ENCODE peak calls at places on chromosomes 6 and 20, in seven cellular contexts. S is Peyer's patch, K is lung, X is left ventricle myocardium inferior, F is lower lobe of right lung, I is PC-3, G is transverse colon. M is an unnamed sample.

GRCh38 chr6:37083243-37084138 is 78.0 kb downstream of the FGD2 start:
- DNase-seq in S (peak; percentile 76), K (peak; percentile 82), X (peak; percentile 82), F (peak; percentile 91), I (no peak), G (peak; percentile 69), M (peak; percentile 78)

GRCh38 chr6:42864602-42865001 is 14.8 kb upstream of the RPL7L1 start:
- DNase-seq in S (no peak), K (no peak), X (no peak), F (no peak), I (no peak), G (no peak), M (peak; percentile 67)

GRCh38 chr6:33276864-33277662 is at the start of gene B3GALT4:
- DNase-seq in S (peak; percentile 90), K (peak; percentile 77), X (peak; percentile 78), F (peak; percentile 85), I (peak; percentile 92), G (peak; percentile 93), M (peak; percentile 77)

GRCh38 chr20:23002276-23002675 is 32.8 kb upstream of the SSTR4 start:
- DNase-seq in S (no peak), K (no peak), X (no peak), F (no peak), I (no peak), G (no peak), M (no peak)

GRCh38 chr20:48467622-48468021 is 360.2 kb downstream of the PREX1 start:
- DNase-seq in S (no peak), K (no peak), X (no peak), F (no peak), I (no peak), G (no peak), M (no peak)

GRCh38 chr6:71468841-71469750 is 180.5 kb downstream of the OGFRL1 start:
- DNase-seq in S (no peak), K (peak; percentile 55), X (no peak), F (no peak), I (peak; percentile 62), G (no peak), M (peak; percentile 69)

GRCh38 chr6:129498950-129499870 is 210.8 kb downstream of the ARHGAP18 start:
- DNase-seq in S (no peak), K (no peak), X (no peak), F (no peak), I (peak; percentile 81), G (no peak), M (peak; percentile 33)

GRCh38 chr6:53805725-53806124 is 10.9 kb downstream of the LRRC1 start:
- DNase-seq in S (no peak), K (no peak), X (no peak), F (no peak), I (no peak), G (no peak), M (no peak)

GRCh38 chr6:41371992-41372525 is 36.7 kb downstream of the NCR2 start:
- DNase-seq in S (no peak), K (no peak), X (no peak), F (no peak), I (no peak), G (no peak), M (no peak)

GRCh38 chr6:37862992-37863391 is 43.5 kb downstream of the ZFAND3 start:
- DNase-seq in S (no peak), K (no peak), X (no peak), F (no peak), I (peak; percentile 96), G (no peak), M (no peak)

GRCh38 chr20:62711703-62712101 is 3.1 kb downstream of the NTSR1 start:
- DNase-seq in S (no peak), K (no peak), X (no peak), F (no peak), I (no peak), G (peak; percentile 34), M (no peak)

GRCh38 chr6:111997863-111998191 is 56.1 kb upstream of the CCN6 start:
- DNase-seq in S (no peak), K (no peak), X (peak; percentile 50), F (no peak), I (no peak), G (no peak), M (peak; percentile 65)

GRCh38 chr6:101443315-101443714 is 49.8 kb downstream of the GRIK2 start:
- DNase-seq in S (no peak), K (no peak), X (no peak), F (no peak), I (no peak), G (no peak), M (no peak)

GRCh38 chr6:106098383-106099234 is 12.5 kb downstream of the PRDM1 start:
- DNase-seq in S (peak; percentile 70), K (peak; percentile 52), X (no peak), F (peak; percentile 57), I (peak; percentile 78), G (peak; percentile 86), M (no peak)

GRCh38 chr6:24752917-24753486 is 21.7 kb upstream of the GMNN start:
- DNase-seq in S (no peak), K (no peak), X (no peak), F (no peak), I (no peak), G (no peak), M (no peak)

GRCh38 chr6:93412452-93412851 is 6.9 kb downstream of the EPHA7 start:
- DNase-seq in S (no peak), K (no peak), X (no peak), F (no peak), I (no peak), G (no peak), M (no peak)

GRCh38 chr20:34744847-34745246 is 40.7 kb downstream of the TP53INP2 start:
- DNase-seq in S (no peak), K (no peak), X (no peak), F (no peak), I (no peak), G (no peak), M (no peak)

GRCh38 chr6:16947461-16948159 is 154.2 kb upstream of the STMND1 start:
- DNase-seq in S (no peak), K (peak; percentile 40), X (no peak), F (no peak), I (peak; percentile 86), G (no peak), M (peak; percentile 54)

GRCh38 chr20:2023151-2023550 is 29.3 kb upstream of the PDYN start:
- DNase-seq in S (no peak), K (no peak), X (no peak), F (no peak), I (peak; percentile 36), G (no peak), M (no peak)

DNA sequence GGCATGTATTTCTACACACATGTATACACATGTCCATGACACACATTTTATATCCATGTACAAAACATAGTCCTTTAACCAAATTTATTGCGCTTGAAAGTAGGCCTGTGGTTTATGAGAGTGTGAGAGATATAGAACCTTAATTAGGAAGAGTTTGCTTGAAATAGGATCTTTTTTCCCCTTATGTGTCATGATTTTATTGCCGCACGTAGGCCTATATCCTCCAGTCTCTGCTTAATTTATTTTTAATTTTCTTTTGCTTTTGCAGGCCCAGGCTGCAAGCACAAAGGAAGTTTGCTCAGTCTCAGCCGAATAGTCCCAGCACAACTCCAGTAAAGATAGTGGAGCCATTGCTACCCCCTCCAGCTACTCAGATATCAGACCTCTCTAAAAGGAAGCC is 205.9 kb downstream of the JARID2 start:
- DNase-seq in S (no peak), K (no peak), X (no peak), F (no peak), I (no peak), G (no peak), M (no peak)
- H3K27ac ChIP-seq in S (no peak overlapping the region), K (no peak overlapping the region), X (peak overlapping the region; percentile 75), F (no peak overlapping the region), I (no peak overlapping the region), G (no peak overlapping the region), M (no peak overlapping the region)

GRCh38 chr6:143592335-143592734 is 80.8 kb upstream of the FUCA2 start:
- DNase-seq in S (no peak), K (no peak), X (no peak), F (no peak), I (peak; percentile 39), G (no peak), M (no peak)
- TF ChIP-seq CTCF in S (no peak), K (no peak), X (no peak), F (peak; percentile 33), I (peak; percentile 61), G (peak; percentile 14), M (no peak)

DNA sequence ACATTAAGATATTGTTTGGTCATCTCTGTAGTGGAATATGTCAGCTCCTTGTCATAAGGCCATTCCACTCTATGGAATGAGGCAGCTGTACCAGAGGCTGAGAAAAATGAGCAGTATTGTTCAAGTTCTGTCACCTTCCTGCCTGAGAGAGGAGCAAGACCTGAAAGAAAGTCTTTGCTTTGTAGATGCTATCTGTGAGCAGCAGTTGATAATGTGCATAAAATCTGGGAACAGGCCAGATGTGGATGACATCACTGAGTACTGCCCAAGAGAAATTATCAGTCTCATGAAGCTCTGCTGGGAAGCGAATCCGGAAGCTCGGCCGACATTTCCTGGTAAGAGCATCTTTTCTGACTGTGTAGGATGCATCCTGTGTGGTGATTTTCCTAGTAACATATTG is 16.8 kb downstream of the RIPK1 start:
- DNase-seq in S (no peak), K (no peak), X (no peak), F (no peak), I (no peak), G (no peak), M (no peak)
- H3K36me3 ChIP-seq in S (peaks cover 87% of the 10 kb centered on the region), K (peaks cover 35% of the 10 kb centered on the region), X (peaks cover 87% of the 10 kb centered on the region), F (peaks cover 99% of the 10 kb centered on the region), I (peaks cover 55% of the 10 kb centered on the region), G (no peaks in the 10 kb centered on the region), M (peaks cover 76% of the 10 kb centered on the region)

DNA sequence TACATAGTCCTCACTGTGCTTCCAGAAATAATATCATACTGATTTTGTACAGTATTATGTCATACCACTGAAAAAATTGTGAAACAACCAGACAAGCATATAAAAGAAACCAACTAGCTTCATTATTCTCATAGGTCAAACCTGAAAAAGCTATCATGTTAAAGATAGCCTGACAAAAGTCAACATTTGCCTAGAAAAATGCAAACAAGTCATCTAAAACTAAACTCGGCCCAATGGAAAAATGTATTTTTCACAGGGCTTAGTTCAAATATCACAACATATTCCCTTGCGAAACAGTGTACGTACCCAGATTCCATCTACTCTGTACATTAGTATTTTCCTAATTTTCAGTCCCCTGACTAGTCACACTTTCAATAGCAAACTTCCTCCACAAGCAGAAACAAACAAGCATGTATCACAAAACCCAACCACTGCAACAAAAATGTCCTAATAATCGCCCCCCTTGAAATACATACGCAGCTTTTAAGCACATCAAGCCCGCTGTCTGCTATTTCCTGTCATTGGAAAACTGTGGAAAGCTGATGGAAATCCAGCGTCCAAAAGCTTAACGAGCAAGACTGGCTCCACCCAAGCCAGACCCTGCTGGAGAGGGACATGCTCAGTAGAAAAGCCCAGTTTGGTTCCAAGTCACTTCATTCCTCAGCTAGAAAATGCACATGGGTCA is 93.1 kb downstream of the EPB41L2 start:
- DNase-seq in S (no peak), K (no peak), X (peak; percentile 36), F (no peak), I (no peak), G (no peak), M (peak; percentile 46)
- H3K27ac ChIP-seq in S (no peak overlapping the region), K (peak overlapping the region; percentile 60), X (peak overlapping the region; percentile 82), F (peak overlapping the region; percentile 69), I (no peak overlapping the region), G (peak overlapping the region; percentile 56), M (peak overlapping the region; percentile 65)

GRCh38 chr6:169720207-169720855 is 4.0 kb downstream of the PHF10 start:
- DNase-seq in S (no peak), K (no peak), X (no peak), F (no peak), I (no peak), G (no peak), M (no peak)
- TF ChIP-seq CTCF in S (no peak), K (no peak), X (no peak), F (no peak), I (no peak), G (no peak), M (no peak)